ENCODE peak calls at places on chromosomes 1 and 21, in five cellular contexts. I is stimulated activated CD4-positive, alpha-beta T cell treated with anti-CD3 and anti-CD28 coated beads, Interleukin-2, amount 100 ng/mL, for 24 hours; V is kidney glomerular epithelial cell; E is CD4-positive, alpha-beta T cell; W is GM23338. Y is an unnamed sample.

GRCh38 chr1:152622803-152623202 is at the start of gene LCE3A:
- DNase-seq in I (no peak), W (peak), V (no peak), E (no peak), Y (peak)

GRCh38 chr1:24077278-24077978 is 34.5 kb downstream of the MYOM3 start:
- DNase-seq in I (no peak), E (no peak), W (no peak), V (no peak), Y (no peak)

GRCh38 chr1:152013664-152014237 is 20.1 kb upstream of the S100A10 start:
- DNase-seq in I (peak), W (peak), V (peak), E (peak), Y (no peak)

GRCh38 chr1:111219466-111220286 is 7.8 kb upstream of the CHI3L2 start:
- DNase-seq in V (no peak), I (peak), E (no peak), W (no peak), Y (no peak)

GRCh38 chr1:16905856-16906702 is 10.3 kb downstream of the RNU1-2 start:
- DNase-seq in I (no peak), V (peak), W (no peak), E (no peak), Y (no peak)

GRCh38 chr1:200488375-200489165 is 78.7 kb upstream of the ZNF281 start:
- DNase-seq in I (peak), E (no peak), V (peak), W (peak), Y (no peak)

GRCh38 chr1:17009706-17010105 is 2.0 kb downstream of the ATP13A2 start:
- DNase-seq in E (no peak), W (no peak), V (no peak), I (no peak), Y (no peak)

GRCh38 chr1:15657026-15657425 is 27.1 kb upstream of the PLEKHM2 start:
- DNase-seq in E (no peak), V (no peak), I (no peak), W (no peak), Y (no peak)

GRCh38 chr1:6028042-6028895 is 17.4 kb upstream of the KCNAB2 start:
- DNase-seq in W (no peak), V (no peak), I (peak), E (peak), Y (no peak)

GRCh38 chr1:223209992-223210785 is 67.1 kb upstream of the TLR5 start:
- DNase-seq in V (no peak), I (no peak), E (no peak), W (no peak), Y (no peak)

GRCh38 chr1:186511761-186512637 is 51.1 kb upstream of the PDC start:
- DNase-seq in E (no peak), W (peak), V (no peak), I (no peak), Y (no peak)

GRCh38 chr21:38920631-38921398 is 115.1 kb downstream of the ETS2 start:
- DNase-seq in E (no peak), W (no peak), V (no peak), I (no peak), Y (peak)

GRCh38 chr1:5926686-5927435 is 65.4 kb downstream of the NPHP4 start:
- DNase-seq in W (no peak), I (no peak), E (no peak), V (no peak), Y (no peak)

GRCh38 chr1:94969137-94969536 is 42.2 kb upstream of the CNN3 start:
- DNase-seq in I (no peak), V (no peak), W (no peak), E (no peak), Y (no peak)

GRCh38 chr1:240611619-240612490 is at the start of gene GREM2:
- DNase-seq in E (peak), W (peak), I (peak), V (peak), Y (peak)

GRCh38 chr1:1567831-1568380 is 6.8 kb downstream of the SSU72 start:
- DNase-seq in I (no peak), E (no peak), V (no peak), W (peak), Y (no peak)

GRCh38 chr1:155125946-155126493 is 1.7 kb upstream of the EFNA1 start:
- DNase-seq in V (no peak), E (no peak), I (no peak), W (peak), Y (peak)

GRCh38 chr1:19255288-19255687 is 3.7 kb downstream of the MRTO4 start:
- DNase-seq in I (no peak), E (no peak), W (no peak), V (no peak), Y (no peak)

GRCh38 chr1:77388655-77389054 is 106.8 kb downstream of the AK5 start:
- DNase-seq in W (no peak), I (no peak), V (no peak), E (no peak), Y (no peak)

GRCh38 chr1:163401211-163401610 is 79.5 kb downstream of the NUF2 start:
- DNase-seq in I (no peak), V (no peak), W (no peak), E (no peak), Y (no peak)

GRCh38 chr21:21196087-21196486 is 197.9 kb downstream of the NCAM2 start:
- DNase-seq in I (no peak), V (no peak), E (no peak), W (no peak), Y (no peak)

GRCh38 chr1:38000529-38001453 is 4.5 kb downstream of the FHL3 start:
- DNase-seq in I (no peak), V (peak), W (peak), E (no peak), Y (peak)

GRCh38 chr1:23459338-23459757 is 24.6 kb downstream of the ASAP3 start:
- DNase-seq in V (no peak), E (no peak), W (peak), I (no peak), Y (no peak)

GRCh38 chr1:239293350-239294111 is 92.8 kb upstream of the CHRM3 start:
- DNase-seq in W (no peak), V (no peak), E (no peak), I (no peak), Y (no peak)

GRCh38 chr1:224238756-224239155 is 55.7 kb downstream of the DEGS1 start:
- DNase-seq in V (no peak), W (no peak), E (no peak), I (no peak), Y (no peak)